ENCODE peak calls at places on chromosome 21, in four cellular contexts. R is H1, L is GM12878, H is K562. S is an unnamed sample.

GRCh38 chr21:18253809-18254208 is 9.2 kb downstream of the CHODL start:
- DNase-seq in R (no peak), L (no peak), H (no peak), S (no peak)

GRCh38 chr21:16571594-16571993 is 841.8 kb downstream of the USP25 start:
- DNase-seq in R (no peak), H (no peak), L (no peak), S (no peak)

GRCh38 chr21:23694396-23694795 is 1912.9 kb downstream of the MRPL39 start:
- DNase-seq in L (no peak), H (no peak), R (no peak), S (no peak)

GRCh38 chr21:37547615-37547975 is 181.0 kb downstream of the DYRK1A start:
- DNase-seq in H (no peak), L (no peak), R (no peak), S (no peak)

GRCh38 chr21:37829447-37829846 is 86.8 kb downstream of the KCNJ6 start:
- DNase-seq in R (no peak), L (no peak), H (no peak), S (no peak)

GRCh38 chr21:36059823-36060158 is 535 bp downstream of the SETD4 start:
- DNase-seq in H (peak; percentile 68), R (no peak), L (no peak), S (peak; percentile 53)

GRCh38 chr21:36461277-36461917 is 18.5 kb downstream of the CLDN14 start:
- DNase-seq in H (no peak), L (no peak), R (no peak), S (no peak)

GRCh38 chr21:43917515-43918384 is 52.7 kb downstream of the AGPAT3 start:
- DNase-seq in L (peak; percentile 25), H (peak; percentile 68), R (no peak), S (no peak)

GRCh38 chr21:36425286-36425685 is 40.1 kb downstream of the CHAF1B start:
- DNase-seq in H (no peak), R (no peak), L (no peak), S (no peak)

GRCh38 chr21:39022901-39023693 is 160.2 kb downstream of the PSMG1 start:
- DNase-seq in H (peak; percentile 26), L (no peak), R (no peak), S (no peak)

GRCh38 chr21:23016617-23017016 is 2018.4 kb downstream of the NCAM2 start:
- DNase-seq in H (peak; percentile 1), R (peak; percentile 15), L (no peak), S (peak; percentile 46)

GRCh38 chr21:35933466-35933865 is 126.9 kb downstream of the SETD4 start:
- DNase-seq in R (no peak), L (no peak), H (no peak), S (no peak)

GRCh38 chr21:38208118-38208517 is 48.7 kb upstream of the KCNJ15 start:
- DNase-seq in L (no peak), R (no peak), H (no peak), S (no peak)

GRCh38 chr21:36379236-36379635 is 6.0 kb upstream of the CHAF1B start:
- DNase-seq in R (no peak), L (no peak), H (no peak), S (no peak)

GRCh38 chr21:38297193-38297592 is 40.4 kb downstream of the KCNJ15 start:
- DNase-seq in R (no peak), H (no peak), L (no peak), S (no peak)

GRCh38 chr21:16195896-16196443 is 466.2 kb downstream of the USP25 start:
- DNase-seq in H (no peak), L (no peak), R (no peak), S (no peak)

GRCh38 chr21:37582613-37583012 is 216.0 kb downstream of the DYRK1A start:
- DNase-seq in L (no peak), H (peak; percentile 78), R (no peak), S (no peak)

GRCh38 chr21:35136586-35137254 is 87.6 kb upstream of the RUNX1 start:
- DNase-seq in R (no peak), L (no peak), H (peak; percentile 79), S (no peak)

GRCh38 chr21:33708874-33709273 is 66.6 kb downstream of the ITSN1 start:
- DNase-seq in L (no peak), R (no peak), H (no peak), S (no peak)

GRCh38 chr21:34298797-34299539 is 64.8 kb upstream of the KCNE2 start:
- DNase-seq in L (no peak), H (no peak), R (no peak), S (no peak)

GRCh38 chr21:15826147-15826780 is 96.5 kb downstream of the USP25 start:
- DNase-seq in R (no peak), H (peak; percentile 64), L (peak; percentile 11), S (peak; percentile 13)

GRCh38 chr21:18812308-18812707 is 408.7 kb upstream of the TMPRSS15 start:
- DNase-seq in R (no peak), L (no peak), H (peak; percentile 3), S (no peak)

GRCh38 chr21:31524140-31524539 is 135.4 kb upstream of the SOD1 start:
- DNase-seq in R (no peak), L (no peak), H (no peak), S (peak; percentile 74)

GRCh38 chr21:35602811-35603210 is 457.5 kb downstream of the SETD4 start:
- DNase-seq in L (no peak), R (no peak), H (no peak), S (no peak)

GRCh38 chr21:34707876-34708325 is 39.1 kb downstream of the CLIC6 start:
- DNase-seq in L (peak; percentile 66), H (no peak), R (no peak), S (no peak)

GRCh38 chr21:44054710-44055109 is 42.6 kb downstream of the TRAPPC10 start:
- DNase-seq in L (no peak), H (no peak), R (no peak), S (no peak)

GRCh38 chr21:36113647-36114428 is 21.0 kb upstream of the CBR3 start:
- DNase-seq in H (no peak), L (no peak), R (no peak), S (no peak)

GRCh38 chr21:39531777-39532333 is 80.1 kb downstream of the SH3BGR start:
- DNase-seq in H (no peak), R (no peak), L (no peak), S (no peak)

GRCh38 chr21:25283720-25284119 is 323.6 kb downstream of the MRPL39 start:
- DNase-seq in R (no peak), L (no peak), H (no peak), S (no peak)

DNA sequence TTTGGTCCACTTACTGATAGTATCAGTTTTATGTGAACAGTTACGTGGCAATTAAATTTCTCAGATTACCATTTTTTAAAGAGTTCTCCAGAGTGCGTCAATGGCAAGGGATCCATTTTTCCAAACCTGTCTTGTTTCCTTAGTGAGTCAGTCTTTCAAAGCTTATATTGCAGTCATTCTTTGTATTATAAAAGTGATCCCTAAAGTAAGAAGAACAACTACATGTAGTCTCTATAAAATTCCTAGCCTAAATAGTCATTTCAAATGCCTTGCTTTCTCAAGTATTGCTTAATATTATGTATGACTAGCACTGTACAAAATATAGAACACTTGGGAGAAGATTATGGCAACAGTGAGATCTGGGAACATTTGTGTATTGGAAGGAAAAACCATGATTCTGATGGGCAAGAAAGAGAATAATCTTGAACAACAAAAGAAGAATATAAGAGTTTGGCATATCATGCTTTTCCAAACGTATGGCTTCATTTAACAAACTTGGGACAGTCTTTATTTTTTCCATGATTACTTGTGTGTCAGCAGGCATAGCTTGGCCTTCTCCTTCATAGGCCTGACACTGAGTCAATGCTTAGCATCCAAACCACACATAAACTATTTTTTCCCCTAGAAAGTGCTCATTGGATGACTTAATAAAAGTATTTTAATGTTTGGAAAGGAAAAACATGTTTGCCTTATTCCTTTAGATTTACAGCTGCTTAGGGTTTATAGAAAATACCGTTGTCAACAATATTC is 547.4 kb downstream of the LTN1 start:
- DNase-seq in L (no peak), R (no peak), H (no peak), S (no peak)
- TF ChIP-seq ATF2 in L (no peak), R (no peak), H (no peak), S (no peak)

DNA sequence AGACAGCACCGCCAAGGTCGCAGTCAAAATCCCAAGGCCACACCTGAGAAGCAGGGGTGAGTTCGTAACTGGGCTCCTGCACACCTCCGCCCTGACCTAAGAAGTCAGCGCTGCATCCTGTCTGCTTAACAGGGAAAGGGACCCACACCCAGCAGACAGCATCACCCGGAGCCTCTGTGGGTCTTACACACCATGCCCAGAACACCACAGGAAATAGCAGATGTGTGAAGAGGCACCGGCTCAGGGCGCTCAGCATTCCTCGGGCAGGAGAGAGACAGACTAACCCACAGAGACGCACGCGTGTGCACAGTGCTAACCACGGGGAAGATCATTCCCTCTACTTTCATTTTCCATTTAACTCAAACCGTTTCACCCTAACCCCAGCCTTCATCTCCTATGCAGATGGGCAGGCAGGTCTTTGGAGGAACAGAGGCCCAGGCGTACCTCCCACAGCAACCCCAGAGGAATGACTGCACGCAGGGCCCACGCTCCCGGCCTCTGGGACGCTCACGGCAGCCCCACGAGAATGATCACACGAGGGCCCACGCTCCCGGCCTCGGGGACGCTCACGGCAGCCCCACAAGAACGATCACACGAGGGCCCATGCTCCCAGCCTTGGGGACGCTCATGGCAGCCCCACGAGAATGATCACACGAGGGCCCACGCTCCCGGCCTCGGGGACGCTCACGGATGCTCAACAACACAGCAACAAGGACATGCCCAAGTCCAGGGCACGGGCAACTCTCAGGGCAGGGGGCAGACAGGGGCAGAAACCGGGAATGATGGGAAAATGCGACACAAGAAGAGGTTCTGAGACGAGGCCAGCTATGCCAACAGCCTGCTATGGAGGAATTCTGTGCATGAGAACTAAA is 20.9 kb downstream of the POFUT2 start:
- DNase-seq in H (no peak), L (no peak), R (no peak), S (no peak)
- TF ChIP-seq ATF2 in H (no peak), L (no peak), R (no peak), S (no peak)

GRCh38 chr21:14585122-14585521 is 39.0 kb upstream of the SAMSN1 start:
- DNase-seq in H (no peak), R (no peak), L (no peak), S (no peak)
- TF ChIP-seq ATF2 in H (no peak), R (no peak), L (no peak), S (no peak)

DNA sequence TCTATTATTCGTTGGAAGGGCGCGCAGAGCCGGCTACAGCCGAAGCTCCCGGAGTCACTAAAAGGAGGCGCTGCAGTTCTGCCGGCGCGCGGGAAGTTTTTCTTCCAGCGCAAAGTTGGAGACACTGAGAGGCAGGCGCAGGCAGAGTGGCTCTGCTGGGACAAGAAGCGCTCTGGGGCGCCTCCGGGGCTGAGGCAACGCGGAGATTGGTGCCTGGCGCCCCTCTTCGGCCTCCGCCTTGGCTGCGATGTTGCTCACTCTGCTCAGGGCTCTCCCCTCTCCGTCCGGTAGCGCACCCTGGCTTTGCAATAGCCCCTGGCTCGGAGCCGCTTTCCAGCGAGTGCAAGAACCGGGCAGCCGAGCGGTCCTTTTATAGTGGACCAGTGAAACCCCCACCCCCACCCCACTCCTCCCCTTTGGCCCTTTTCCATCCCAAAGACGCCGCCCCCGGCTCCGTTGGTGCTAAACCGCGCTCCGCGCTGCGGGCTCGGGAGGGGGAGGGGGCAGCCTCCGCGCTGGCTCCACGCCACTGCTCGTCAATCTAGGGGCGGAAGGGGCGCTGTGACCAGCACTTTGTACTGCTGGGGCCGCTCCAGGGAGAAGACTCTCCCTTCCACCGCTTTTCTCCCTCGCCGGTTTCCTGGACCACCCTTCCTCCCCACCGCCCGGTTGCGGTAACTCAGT is at the start of gene ADAMTS1:
- DNase-seq in H (no peak), R (peak; percentile 68), L (no peak), S (peak; percentile 88)
- TF ChIP-seq ATF2 in H (no peak), R (no peak), L (no peak), S (no peak)

GRCh38 chr21:42653492-42654061 is at the start of gene PDE9A:
- DNase-seq in H (no peak), R (no peak), L (no peak), S (peak; percentile 65)
- TF ChIP-seq ATF2 in H (no peak), R (no peak), L (no peak), S (no peak)

S was measured in WTC11.